ENCODE peak calls at places on chromosomes 11 and 22, in eight cellular contexts. G, E, L, X, A, D, Q and S are unnamed samples.

GRCh38 chr22:42134033-42135020 is 3.7 kb upstream of the CYP2D6 start:
- DNase-seq in A (no peak), L (peak), E (no peak), X (no peak), Q (no peak), D (no peak), G (no peak), S (no peak)

GRCh38 chr22:19461506-19461905 is 14.0 kb upstream of the C22orf39 start:
- DNase-seq in A (no peak), E (no peak), D (no peak), G (no peak), Q (no peak), X (no peak), L (no peak), S (no peak)

GRCh38 chr11:120215634-120216033 is 4.8 kb downstream of the OAF start:
- DNase-seq in A (no peak), L (peak), Q (no peak), E (no peak), X (no peak), G (no peak), D (no peak), S (no peak)

GRCh38 chr11:108568183-108568858 is 25.2 kb downstream of the EXPH5 start:
- DNase-seq in Q (no peak), L (no peak), X (no peak), E (no peak), A (no peak), G (no peak), D (no peak), S (no peak)

GRCh38 chr22:43000441-43001175 is 14.3 kb downstream of the PACSIN2 start:
- DNase-seq in L (no peak), X (no peak), G (no peak), E (peak), D (no peak), Q (no peak), A (no peak), S (no peak)

GRCh38 chr22:34847072-34847471 is 218.9 kb upstream of the ISX start:
- DNase-seq in A (no peak), Q (no peak), X (no peak), G (no peak), D (no peak), E (no peak), L (no peak), S (no peak)

GRCh38 chr11:109490953-109491733 is 69.2 kb downstream of the C11orf87 start:
- DNase-seq in D (no peak), A (no peak), Q (no peak), L (no peak), E (no peak), G (no peak), X (no peak), S (no peak)

GRCh38 chr22:27751277-27752070 is 50.1 kb downstream of the MN1 start:
- DNase-seq in L (no peak), E (no peak), G (no peak), A (no peak), Q (no peak), X (no peak), D (no peak), S (no peak)

GRCh38 chr11:93236741-93237675 is 39.2 kb upstream of the SLC36A4 start:
- DNase-seq in X (no peak), L (no peak), E (no peak), Q (no peak), G (no peak), D (no peak), A (no peak), S (no peak)

GRCh38 chr11:6219359-6219758 is 14.0 kb downstream of the C11orf42 start:
- DNase-seq in A (no peak), D (no peak), E (no peak), G (no peak), Q (no peak), X (no peak), L (no peak), S (no peak)

GRCh38 chr11:126710804-126711399 is 289.7 kb downstream of the KIRREL3 start:
- DNase-seq in X (no peak), E (no peak), G (no peak), D (no peak), A (no peak), L (no peak), Q (no peak), S (no peak)

GRCh38 chr22:48779211-48779643 is 1048.4 kb downstream of the BRD1 start:
- DNase-seq in X (no peak), A (no peak), Q (no peak), E (no peak), L (no peak), D (no peak), G (no peak), S (no peak)

GRCh38 chr11:61281581-61282250 is 13.4 kb downstream of the VWCE start:
- DNase-seq in G (no peak), D (no peak), A (no peak), X (no peak), E (peak), L (peak), Q (no peak), S (peak)

GRCh38 chr11:2442554-2442953 is 1.8 kb downstream of the TRPM5 start:
- DNase-seq in A (no peak), E (no peak), L (no peak), G (no peak), Q (no peak), D (no peak), X (no peak), S (no peak)